ENCODE peak calls at places on chromosome 22, in six cellular contexts. O, C, V, A, E and S are unnamed samples. For H3K36me3, the result is how much of the 10 kb centered on the place peaks cover.

GRCh38 chr22:26979294-26979693 is 321.9 kb downstream of the MIAT start:
- DNase-seq in C (no peak), O (no peak), A (no peak), E (peak), V (no peak), S (no peak)

GRCh38 chr22:23305922-23306374 is 125.6 kb downstream of the BCR start:
- DNase-seq in O (no peak), E (peak), A (no peak), C (peak), V (no peak), S (no peak)

GRCh38 chr22:44458044-44459020 is 39.7 kb downstream of the RTL6 start:
- DNase-seq in E (no peak), O (no peak), C (no peak), A (no peak), V (no peak), S (no peak)

GRCh38 chr22:44497218-44497903 is 672 bp downstream of the RTL6 start:
- DNase-seq in C (peak), E (peak), A (no peak), O (no peak), V (no peak), S (no peak)

GRCh38 chr22:49300951-49301397 is 526.7 kb downstream of the BRD1 start:
- DNase-seq in A (no peak), O (no peak), E (no peak), V (no peak), C (no peak), S (no peak)

GRCh38 chr22:22394589-22394988 is 114.0 kb downstream of the ZNF280B start:
- DNase-seq in O (peak), V (peak), A (no peak), C (no peak), E (peak), S (no peak)

GRCh38 chr22:37193629-37194191 is 5.7 kb upstream of the C1QTNF6 start:
- DNase-seq in C (no peak), O (peak), A (no peak), E (no peak), V (no peak), S (no peak)

GRCh38 chr22:18023509-18024275 is 669 bp downstream of the MICAL3 start:
- DNase-seq in C (peak), E (peak), A (peak), V (peak), O (peak), S (peak)

GRCh38 chr22:31932863-31933262 is 11.5 kb upstream of the YWHAH start:
- DNase-seq in C (no peak), A (no peak), E (no peak), O (no peak), V (no peak), S (no peak)

DNA sequence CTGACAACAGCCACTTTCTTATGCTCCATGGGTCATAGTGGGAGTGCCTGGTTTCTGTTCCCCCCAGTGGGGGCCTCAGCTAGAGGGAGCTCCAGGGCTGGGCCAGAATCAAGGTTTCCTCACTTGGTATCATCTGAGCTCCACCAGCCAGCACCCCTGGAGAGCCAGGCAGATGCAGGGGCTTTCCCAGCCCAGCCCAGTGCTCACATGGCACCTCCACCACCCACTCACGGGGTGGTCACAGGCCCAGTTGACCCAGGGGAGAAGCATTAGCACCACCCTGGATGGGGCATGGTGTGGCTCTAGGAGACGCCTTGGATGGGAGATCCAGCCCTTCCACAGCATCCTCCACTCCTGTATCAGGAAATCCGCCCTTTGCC is 24.1 kb upstream of the WNT7B start:
- DNase-seq in V (peak), E (no peak), O (no peak), A (no peak), C (no peak), S (no peak)
- TF ChIP-seq CTCF in V (peak), E (no peak), O (no peak), A (peak), C (no peak), S (no peak)

GRCh38 chr22:33570110-33570509 is 350.2 kb downstream of the LARGE1 start:
- DNase-seq in C (no peak), A (no peak), E (no peak), O (no peak), V (peak), S (no peak)
- TF ChIP-seq EZH2phosphoT487 in C (no peak), A (no peak), E (no peak), O (no peak), V (no peak), S (no peak)

DNA sequence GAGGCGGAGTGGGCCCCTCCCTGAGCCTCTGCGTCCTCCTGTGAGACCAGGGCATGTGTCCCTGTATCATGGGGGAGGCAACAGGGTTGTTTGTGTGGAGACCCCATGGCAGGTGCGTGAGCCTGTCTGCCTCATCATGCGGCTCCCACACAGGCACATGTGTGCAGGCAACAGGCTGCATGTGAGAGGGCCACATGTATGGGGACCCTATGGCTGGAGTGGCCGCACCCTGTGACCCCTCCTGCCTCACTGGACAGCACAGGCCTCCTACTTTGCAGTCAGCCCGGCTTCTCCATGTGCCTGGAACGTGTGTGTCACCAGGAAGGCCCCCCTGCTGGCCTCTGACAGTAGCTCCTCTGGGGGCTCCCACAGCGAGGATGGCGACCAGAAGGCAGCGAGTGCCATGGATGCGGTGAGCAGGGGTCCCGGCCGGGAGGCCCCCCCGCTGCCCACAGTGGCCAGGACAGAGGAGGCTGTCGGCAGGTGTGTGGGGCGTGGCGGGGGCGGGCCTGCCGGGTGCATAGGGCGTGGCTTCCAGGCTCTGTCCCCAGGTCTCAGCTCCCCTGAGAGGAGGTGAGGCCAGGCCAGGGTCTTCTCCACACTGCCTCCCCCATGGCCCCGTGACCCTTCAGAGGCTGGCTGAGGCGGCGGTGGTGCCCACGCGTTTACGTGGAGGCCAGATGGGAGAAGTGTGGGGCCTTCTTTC is 34.1 kb downstream of the SBF1 start:
- DNase-seq in E (no peak), V (no peak), O (no peak), A (no peak), C (no peak), S (no peak)
- H3K36me3 ChIP-seq in E (under half), V (half or more), O (under half), A (under half), C (half or more), S (under half)

DNA sequence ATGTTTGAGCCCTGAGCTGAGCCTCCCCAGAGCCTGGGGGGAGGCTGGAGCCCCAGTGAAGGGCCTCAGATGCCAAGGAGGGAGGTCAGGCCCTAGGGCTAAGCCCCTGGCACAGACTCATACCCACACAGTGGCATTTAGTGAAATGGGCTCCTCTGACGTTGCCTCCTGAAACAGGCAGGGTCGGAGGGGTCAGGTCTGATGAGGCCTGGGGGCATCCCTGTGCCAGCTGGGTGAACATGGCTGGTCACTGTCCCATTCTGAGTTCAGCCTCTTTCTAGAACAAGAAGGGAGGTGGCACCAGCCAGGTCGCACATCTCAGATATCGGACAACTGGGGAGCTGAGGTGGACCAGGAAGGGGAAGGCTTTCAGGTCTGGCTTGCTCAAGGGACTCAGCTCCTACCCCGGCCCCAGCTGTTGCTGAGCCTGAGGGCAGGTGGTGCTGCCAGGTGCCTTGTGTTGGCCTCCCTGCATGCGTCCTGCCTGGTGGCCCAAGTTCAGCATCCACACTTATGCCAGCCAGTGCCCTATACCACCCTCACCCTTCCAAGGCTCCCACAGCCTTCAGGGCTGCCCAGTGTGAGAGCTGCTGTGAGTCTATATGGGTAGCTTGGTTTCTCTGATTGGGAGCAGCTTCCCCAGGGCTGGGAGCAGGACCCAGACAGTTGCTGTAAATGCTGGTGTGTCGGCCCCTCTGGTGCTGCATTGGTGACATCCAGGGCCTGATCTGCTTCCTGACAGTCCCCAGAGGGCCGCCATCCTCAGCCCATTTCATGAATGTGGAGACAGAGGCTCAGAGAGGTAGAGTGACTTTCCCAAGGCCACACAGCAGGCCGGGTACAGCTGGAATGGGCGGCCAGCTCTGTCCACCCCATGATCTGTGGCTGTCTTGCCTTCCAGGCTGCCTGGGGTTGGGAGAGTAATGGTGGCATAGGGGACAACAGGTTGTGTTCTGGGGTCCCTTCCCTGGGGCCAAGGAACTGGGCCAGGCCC is 32.8 kb upstream of the PPARA start:
- DNase-seq in V (no peak), O (no peak), E (no peak), A (no peak), C (no peak), S (no peak)
- TF ChIP-seq CTCF in V (no peak), O (no peak), E (no peak), A (no peak), C (no peak), S (no peak)

GRCh38 chr22:35649026-35649553 is 844 bp downstream of the APOL6 start:
- DNase-seq in A (no peak), O (no peak), V (peak), E (no peak), C (no peak), S (no peak)

GRCh38 chr22:35656284-35656752 is 8.1 kb downstream of the APOL6 start:
- DNase-seq in A (no peak), C (peak), O (no peak), E (no peak), V (no peak), S (no peak)

GRCh38 chr22:35648066-35649025 is at the start of gene APOL6:
- DNase-seq in O (peak), V (peak), A (no peak), E (peak), C (no peak), S (peak)

GRCh38 chr22:35649636-35650250 is 1.5 kb downstream of the APOL6 start:
- DNase-seq in V (peak), E (no peak), C (no peak), A (no peak), O (no peak), S (no peak)

DNA sequence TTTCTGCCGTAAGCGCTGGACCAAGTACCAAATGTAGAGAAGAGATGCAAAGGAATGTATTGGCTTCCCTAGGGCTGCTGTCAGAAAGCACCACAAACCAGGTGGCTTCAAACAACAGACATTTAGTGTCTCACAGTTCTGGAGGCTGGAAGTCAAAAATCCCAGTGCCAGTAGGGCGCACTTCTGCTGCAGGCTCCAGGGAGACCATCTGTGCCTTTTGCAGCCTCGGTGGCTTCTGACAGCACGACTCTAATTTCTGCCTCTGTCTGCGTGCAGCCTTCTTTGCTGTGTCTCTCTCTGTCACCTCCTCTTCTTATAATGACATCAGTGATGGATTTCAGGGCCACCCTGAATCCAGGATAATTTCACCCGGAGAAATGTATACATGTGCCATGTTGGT is 2.8 kb downstream of the APOL6 start:
- DNase-seq in A (no peak), V (no peak), E (no peak), C (no peak), O (no peak), S (no peak)
- TF ChIP-seq EZH2phosphoT487 in A (no peak), V (no peak), E (no peak), C (no peak), O (no peak), S (no peak)